ENCODE peak calls at places on chromosomes 4 and X, in ten cellular contexts. H is Calu3; O is tibial artery; S is stomach; B is upper lobe of right lung; K is stimulated activated CD4-positive, alpha-beta T cell treated with anti-CD3 and anti-CD28 coated beads, Interleukin-4, amount 100 ng/mL, for 24 hours; P is HEK293T; A is NCI-H1092; Y is T-helper 2 cell treated with Interferon-gamma antibody and Interleukin-4, amounts not matched to agents 5 μg/mL and 100 μg/mL, for 36 hours; D is NCI-H2081 treated with DMSO at 0.1 percent for 48 hours. I is an unnamed sample.

GRCh38 chrX:66008403-66008970 is 31.4 kb downstream of the VSIG4 start:
- DNase-seq in H (no peak), O (no peak), S (no peak), B (no peak), K (no peak), P (no peak), A (no peak), Y (no peak), D (no peak), I (no peak)

GRCh38 chr4:157057187-157057586 is 18.8 kb upstream of the GLRB start:
- DNase-seq in H (no peak), O (no peak), S (no peak), B (no peak), K (no peak), P (no peak), A (no peak), Y (no peak), D (no peak), I (no peak)

GRCh38 chr4:1638272-1638598 is 45.9 kb downstream of the FAM53A start:
- DNase-seq in H (no peak), O (no peak), S (no peak), B (no peak), K (no peak), P (no peak), A (no peak), Y (no peak), D (no peak), I (no peak)

GRCh38 chr4:26124753-26125236 is 196.0 kb upstream of the RBPJ start:
- DNase-seq in H (no peak), O (no peak), S (no peak), B (no peak), K (no peak), P (no peak), A (no peak), Y (no peak), D (no peak), I (no peak)

GRCh38 chr4:11624370-11624769 is 195.7 kb upstream of the HS3ST1 start:
- DNase-seq in H (no peak), O (no peak), S (no peak), B (no peak), K (no peak), P (no peak), A (no peak), Y (no peak), D (no peak), I (no peak)

GRCh38 chr4:2662598-2662997 is 93.5 kb downstream of the TNIP2 start:
- DNase-seq in H (no peak), O (no peak), S (no peak), B (no peak), K (no peak), P (no peak), A (no peak), Y (no peak), D (no peak), I (no peak)

GRCh38 chr4:79334783-79335182 is 8.9 kb upstream of the NAA11 start:
- DNase-seq in H (no peak), O (no peak), S (no peak), B (no peak), K (no peak), P (no peak), A (no peak), Y (no peak), D (no peak), I (no peak)

GRCh38 chr4:55255171-55255570 is 90.9 kb upstream of the SRD5A3 start:
- DNase-seq in H (no peak), O (no peak), S (no peak), B (no peak), K (no peak), P (no peak), A (no peak), Y (no peak), D (no peak), I (no peak)

GRCh38 chr4:7857238-7857701 is 82.4 kb downstream of the AFAP1 start:
- DNase-seq in H (no peak), O (no peak), S (no peak), B (no peak), K (peak), P (no peak), A (no peak), Y (peak), D (no peak), I (no peak)

GRCh38 chr4:184534511-184535391 is 60.4 kb upstream of the IRF2 start:
- DNase-seq in H (no peak), O (no peak), S (no peak), B (no peak), K (no peak), P (no peak), A (no peak), Y (no peak), D (no peak), I (no peak)

GRCh38 chr4:77625485-77625884 is 19.9 kb downstream of the CXCL13 start:
- DNase-seq in H (no peak), O (no peak), S (no peak), B (no peak), K (no peak), P (no peak), A (no peak), Y (no peak), D (no peak), I (no peak)

GRCh38 chr4:143016171-143016570 is 168.5 kb upstream of the USP38 start:
- DNase-seq in H (no peak), O (no peak), S (no peak), B (no peak), K (no peak), P (no peak), A (no peak), Y (no peak), D (no peak), I (no peak)

GRCh38 chrX:111646515-111646914 is 34.5 kb upstream of the ALG13 start:
- DNase-seq in H (no peak), O (no peak), S (no peak), B (no peak), K (no peak), P (no peak), A (no peak), Y (no peak), D (no peak), I (no peak)

GRCh38 chrX:142036111-142036510 is 132.4 kb downstream of the MAGEC1 start:
- DNase-seq in H (no peak), O (no peak), S (no peak), B (no peak), K (no peak), P (no peak), A (no peak), Y (no peak), D (no peak), I (no peak)